ENCODE peak calls at places on chromosomes 1 and 21, in nine cellular contexts. One of them, this sample, is unnamed.

GRCh38 chr1:34478460-34479076 is 276.3 kb upstream of the GJB5 start:
- DNase-seq in thoracic aorta: no peak
- DNase-seq in fibroblast of lung: no peak
- DNase-seq in lower lobe of right lung: no peak
- DNase-seq in aorta: no peak
- DNase-seq in pancreas: no peak
- DNase-seq in right lobe of liver: no peak
- DNase-seq in HCT116: no peak
- DNase-seq in Panc1: no peak
- DNase-seq in this sample: no peak

GRCh38 chr1:14855278-14855677 is 256.8 kb downstream of the KAZN start:
- DNase-seq in HCT116: no peak
- DNase-seq in fibroblast of lung: peak; percentile 8
- DNase-seq in thoracic aorta: no peak
- DNase-seq in lower lobe of right lung: no peak
- DNase-seq in right lobe of liver: no peak
- DNase-seq in pancreas: no peak
- DNase-seq in Panc1: no peak
- DNase-seq in aorta: no peak
- DNase-seq in this sample: no peak

GRCh38 chr1:200172311-200172710 is 144.8 kb downstream of the NR5A2 start:
- DNase-seq in fibroblast of lung: no peak
- DNase-seq in Panc1: peak; percentile 69
- DNase-seq in HCT116: no peak
- DNase-seq in pancreas: no peak
- DNase-seq in lower lobe of right lung: no peak
- DNase-seq in right lobe of liver: no peak
- DNase-seq in thoracic aorta: no peak
- DNase-seq in aorta: no peak
- DNase-seq in this sample: no peak

GRCh38 chr1:20603473-20604464 is 14.9 kb downstream of the CDA start:
- DNase-seq in pancreas: no peak
- DNase-seq in thoracic aorta: no peak
- DNase-seq in aorta: no peak
- DNase-seq in fibroblast of lung: peak; percentile 60
- DNase-seq in right lobe of liver: no peak
- DNase-seq in HCT116: no peak
- DNase-seq in Panc1: no peak
- DNase-seq in lower lobe of right lung: no peak
- DNase-seq in this sample: no peak

GRCh38 chr1:101365186-101365585 is 128.4 kb downstream of the S1PR1 start:
- DNase-seq in Panc1: no peak
- DNase-seq in thoracic aorta: no peak
- DNase-seq in right lobe of liver: no peak
- DNase-seq in fibroblast of lung: no peak
- DNase-seq in aorta: no peak
- DNase-seq in lower lobe of right lung: no peak
- DNase-seq in HCT116: no peak
- DNase-seq in pancreas: no peak
- DNase-seq in this sample: no peak

GRCh38 chr1:66690666-66691381 is 61.4 kb upstream of the DYNLT5 start:
- DNase-seq in aorta: no peak
- DNase-seq in right lobe of liver: no peak
- DNase-seq in pancreas: no peak
- DNase-seq in lower lobe of right lung: no peak
- DNase-seq in fibroblast of lung: no peak
- DNase-seq in thoracic aorta: no peak
- DNase-seq in Panc1: no peak
- DNase-seq in HCT116: no peak
- DNase-seq in this sample: no peak

GRCh38 chr1:246971322-246971721 is 36.5 kb downstream of the ZNF695 start:
- DNase-seq in thoracic aorta: no peak
- DNase-seq in Panc1: peak; percentile 22
- DNase-seq in aorta: no peak
- DNase-seq in HCT116: no peak
- DNase-seq in pancreas: peak; percentile 26
- DNase-seq in fibroblast of lung: peak; percentile 51
- DNase-seq in lower lobe of right lung: peak; percentile 57
- DNase-seq in right lobe of liver: peak; percentile 65
- DNase-seq in this sample: no peak

GRCh38 chr21:36718951-36719501 is 20.1 kb downstream of the SIM2 start:
- DNase-seq in Panc1: no peak
- DNase-seq in right lobe of liver: peak; percentile 41
- DNase-seq in HCT116: peak; percentile 52
- DNase-seq in pancreas: no peak
- DNase-seq in thoracic aorta: no peak
- DNase-seq in aorta: peak; percentile 61
- DNase-seq in fibroblast of lung: no peak
- DNase-seq in lower lobe of right lung: no peak
- DNase-seq in this sample: no peak

GRCh38 chr21:34526236-34526617 is 14.2 kb upstream of the KCNE1 start:
- DNase-seq in thoracic aorta: no peak
- DNase-seq in lower lobe of right lung: no peak
- DNase-seq in Panc1: no peak
- DNase-seq in aorta: no peak
- DNase-seq in pancreas: no peak
- DNase-seq in right lobe of liver: no peak
- DNase-seq in HCT116: no peak
- DNase-seq in fibroblast of lung: no peak
- DNase-seq in this sample: no peak

GRCh38 chr1:52520149-52520548 is 32.7 kb downstream of the TUT4 start:
- DNase-seq in lower lobe of right lung: no peak
- DNase-seq in thoracic aorta: no peak
- DNase-seq in HCT116: no peak
- DNase-seq in right lobe of liver: no peak
- DNase-seq in fibroblast of lung: peak; percentile 86
- DNase-seq in pancreas: no peak
- DNase-seq in Panc1: peak; percentile 12
- DNase-seq in aorta: no peak
- DNase-seq in this sample: no peak
- H3K36me3 ChIP-seq in lower lobe of right lung: peaks cover 19% of the 10 kb centered on the region
- H3K36me3 ChIP-seq in thoracic aorta: peaks cover 10% of the 10 kb centered on the region
- H3K36me3 ChIP-seq in HCT116: peaks cover 8% of the 10 kb centered on the region
- H3K36me3 ChIP-seq in right lobe of liver: peaks cover 3% of the 10 kb centered on the region
- H3K36me3 ChIP-seq in fibroblast of lung: no peaks in the 10 kb centered on the region
- H3K36me3 ChIP-seq in pancreas: peaks cover 1% of the 10 kb centered on the region
- H3K36me3 ChIP-seq in Panc1: peaks cover 5% of the 10 kb centered on the region
- H3K36me3 ChIP-seq in aorta: no peaks in the 10 kb centered on the region
- H3K36me3 ChIP-seq in this sample: peaks cover 13% of the 10 kb centered on the region

DNA sequence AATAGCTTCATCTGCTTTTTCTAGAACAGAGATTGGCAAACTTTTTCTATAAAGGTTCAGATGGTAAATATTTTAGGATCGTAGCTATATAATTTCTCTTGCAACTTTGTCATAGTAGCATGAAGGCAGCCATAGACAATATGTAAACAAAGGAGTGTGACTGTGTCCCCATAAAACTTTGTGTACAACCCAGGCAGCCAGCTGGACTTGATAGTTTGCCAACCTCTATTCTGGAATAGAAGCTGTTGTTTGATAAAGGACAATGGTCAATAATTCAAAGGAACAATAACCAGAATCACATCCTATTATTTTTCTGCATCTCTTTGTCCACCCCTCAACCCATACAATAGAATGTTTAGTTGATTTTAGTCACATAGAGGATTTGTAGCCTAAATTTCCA is 286.7 kb downstream of the LMX1A start:
- DNase-seq in pancreas: no peak
- DNase-seq in lower lobe of right lung: no peak
- DNase-seq in aorta: no peak
- DNase-seq in Panc1: no peak
- DNase-seq in HCT116: no peak
- DNase-seq in thoracic aorta: no peak
- DNase-seq in fibroblast of lung: no peak
- DNase-seq in right lobe of liver: no peak
- DNase-seq in this sample: no peak
- H3K27ac ChIP-seq in pancreas: no peak overlapping the region
- H3K27ac ChIP-seq in lower lobe of right lung: no peak overlapping the region
- H3K27ac ChIP-seq in aorta: no peak overlapping the region
- H3K27ac ChIP-seq in Panc1: no peak overlapping the region
- H3K27ac ChIP-seq in HCT116: no peak overlapping the region
- H3K27ac ChIP-seq in thoracic aorta: no peak overlapping the region
- H3K27ac ChIP-seq in fibroblast of lung: no peak overlapping the region
- H3K27ac ChIP-seq in right lobe of liver: no peak overlapping the region
- H3K27ac ChIP-seq in this sample: no peak overlapping the region

DNA sequence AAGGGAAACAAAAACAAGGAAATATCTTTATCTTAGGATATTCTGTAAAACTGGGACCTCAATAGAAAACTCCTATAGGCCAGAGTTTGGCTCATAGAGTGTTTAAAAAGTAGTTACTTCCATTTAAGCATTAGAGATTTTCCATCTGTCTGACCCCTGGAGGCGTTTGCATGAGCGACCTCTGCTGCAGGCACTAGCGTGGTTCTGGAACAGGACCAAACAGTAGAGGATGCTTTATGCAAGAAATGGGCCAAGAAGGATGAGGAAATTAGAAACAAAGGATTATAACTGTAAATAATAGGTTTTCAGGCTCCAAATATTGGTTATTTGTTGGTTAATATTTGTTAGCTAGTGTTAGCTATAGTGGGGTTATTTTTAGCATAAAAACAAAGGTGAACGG is 5.7 kb downstream of the ZBTB40 start:
- DNase-seq in Panc1: no peak
- DNase-seq in thoracic aorta: no peak
- DNase-seq in aorta: no peak
- DNase-seq in lower lobe of right lung: no peak
- DNase-seq in HCT116: no peak
- DNase-seq in right lobe of liver: no peak
- DNase-seq in fibroblast of lung: peak; percentile 82
- DNase-seq in pancreas: no peak
- DNase-seq in this sample: no peak
- H3K4me1 ChIP-seq in Panc1: peaks cover 22% of the 10 kb centered on the region
- H3K4me1 ChIP-seq in thoracic aorta: peaks cover 12% of the 10 kb centered on the region
- H3K4me1 ChIP-seq in aorta: peaks cover 1% of the 10 kb centered on the region
- H3K4me1 ChIP-seq in lower lobe of right lung: peaks cover 20% of the 10 kb centered on the region
- H3K4me1 ChIP-seq in HCT116: peaks cover 7% of the 10 kb centered on the region
- H3K4me1 ChIP-seq in right lobe of liver: no peaks in the 10 kb centered on the region
- H3K4me1 ChIP-seq in fibroblast of lung: peaks cover 3% of the 10 kb centered on the region
- H3K4me1 ChIP-seq in pancreas: peaks cover 14% of the 10 kb centered on the region
- H3K4me1 ChIP-seq in this sample: peaks cover 42% of the 10 kb centered on the region

GRCh38 chr1:65393345-65393744 is 27.1 kb upstream of the LEPR start:
- DNase-seq in HCT116: no peak
- DNase-seq in right lobe of liver: no peak
- DNase-seq in fibroblast of lung: peak; percentile 4
- DNase-seq in thoracic aorta: no peak
- DNase-seq in lower lobe of right lung: no peak
- DNase-seq in pancreas: no peak
- DNase-seq in Panc1: no peak
- DNase-seq in aorta: no peak
- DNase-seq in this sample: no peak
- H3K36me3 ChIP-seq in HCT116: no peaks in the 10 kb centered on the region
- H3K36me3 ChIP-seq in right lobe of liver: no peaks in the 10 kb centered on the region
- H3K36me3 ChIP-seq in fibroblast of lung: no peaks in the 10 kb centered on the region
- H3K36me3 ChIP-seq in thoracic aorta: no peaks in the 10 kb centered on the region
- H3K36me3 ChIP-seq in lower lobe of right lung: peaks cover 10% of the 10 kb centered on the region
- H3K36me3 ChIP-seq in pancreas: no peaks in the 10 kb centered on the region
- H3K36me3 ChIP-seq in Panc1: no peaks in the 10 kb centered on the region
- H3K36me3 ChIP-seq in aorta: peaks cover 5% of the 10 kb centered on the region
- H3K36me3 ChIP-seq in this sample: peaks cover 29% of the 10 kb centered on the region

GRCh38 chr1:41342774-41343355 is 18.4 kb upstream of the FOXO6 start:
- DNase-seq in thoracic aorta: no peak
- DNase-seq in HCT116: no peak
- DNase-seq in aorta: peak; percentile 13
- DNase-seq in pancreas: no peak
- DNase-seq in Panc1: no peak
- DNase-seq in fibroblast of lung: no peak
- DNase-seq in lower lobe of right lung: no peak
- DNase-seq in right lobe of liver: no peak
- DNase-seq in this sample: no peak
- H3K27ac ChIP-seq in thoracic aorta: no peak overlapping the region
- H3K27ac ChIP-seq in HCT116: no peak overlapping the region
- H3K27ac ChIP-seq in aorta: no peak overlapping the region
- H3K27ac ChIP-seq in pancreas: no peak overlapping the region
- H3K27ac ChIP-seq in Panc1: peak overlapping the region; percentile 40
- H3K27ac ChIP-seq in fibroblast of lung: no peak overlapping the region
- H3K27ac ChIP-seq in lower lobe of right lung: no peak overlapping the region
- H3K27ac ChIP-seq in right lobe of liver: no peak overlapping the region
- H3K27ac ChIP-seq in this sample: peak overlapping the region; percentile 19